ENCODE peak calls at places on chromosomes 2 and 18, in six cellular contexts. K, M, S, Q, Y and V are unnamed samples.

GRCh38 chr2:11058129-11058528 is 97.1 kb upstream of the SLC66A3 start:
- DNase-seq in Y (no peak), S (no peak), M (no peak), Q (peak), K (no peak), V (no peak)

GRCh38 chr2:55425449-55425848 is 5.8 kb upstream of the CCDC88A start:
- DNase-seq in S (no peak), K (no peak), M (no peak), Q (no peak), Y (peak), V (no peak)

GRCh38 chr2:164597988-164598387 is 23.3 kb downstream of the GRB14 start:
- DNase-seq in M (no peak), Y (peak), K (no peak), S (no peak), Q (no peak), V (no peak)

GRCh38 chr18:433297-433696 is 67.2 kb downstream of the COLEC12 start:
- DNase-seq in M (no peak), Y (no peak), S (no peak), K (no peak), Q (no peak), V (no peak)

GRCh38 chr2:43226558-43226954 is at the start of gene ZFP36L2:
- DNase-seq in K (peak), Q (peak), Y (peak), S (peak), M (peak), V (peak)

GRCh38 chr2:48714240-48714639 is 41.3 kb downstream of the LHCGR start:
- DNase-seq in M (no peak), Q (no peak), K (no peak), Y (no peak), S (no peak), V (no peak)

GRCh38 chr2:226351711-226352110 is 447.9 kb downstream of the IRS1 start:
- DNase-seq in K (no peak), M (no peak), Q (no peak), Y (no peak), S (no peak), V (no peak)

GRCh38 chr2:212902421-212902820 is 249.0 kb downstream of the IKZF2 start:
- DNase-seq in M (no peak), K (no peak), S (no peak), Q (no peak), Y (no peak), V (no peak)

GRCh38 chr2:33215983-33216382 is 260.5 kb upstream of the RASGRP3 start:
- DNase-seq in Q (no peak), M (no peak), Y (no peak), K (no peak), S (no peak), V (no peak)

GRCh38 chr2:140586379-140586778 is 1544.4 kb downstream of the LRP1B start:
- DNase-seq in Y (peak), M (no peak), K (peak), S (no peak), Q (peak), V (no peak)

GRCh38 chr2:223010641-223011040 is 41.3 kb upstream of the KCNE4 start:
- DNase-seq in M (no peak), Q (no peak), S (no peak), Y (no peak), K (no peak), V (no peak)

GRCh38 chr2:239803764-239804111 is 221.4 kb downstream of the NDUFA10 start:
- DNase-seq in K (no peak), Q (no peak), Y (no peak), S (no peak), M (no peak), V (no peak)

GRCh38 chr18:51848702-51849101 is 491.3 kb upstream of the DCC start:
- DNase-seq in Y (no peak), M (no peak), S (no peak), K (no peak), Q (no peak), V (no peak)

GRCh38 chr2:69163109-69163508 is 150.1 kb downstream of the ANTXR1 start:
- DNase-seq in Y (peak), Q (no peak), M (peak), K (peak), S (no peak), V (no peak)

GRCh38 chr18:13565228-13565627 is 161.1 kb downstream of the FAM210A start:
- DNase-seq in K (no peak), Y (no peak), S (peak), M (peak), Q (no peak), V (no peak)

GRCh38 chr2:159201321-159202063 is 85.0 kb downstream of the WDSUB1 start:
- DNase-seq in S (no peak), Q (no peak), K (no peak), M (no peak), Y (no peak), V (peak)

GRCh38 chr2:181774601-181775179 is 94.4 kb upstream of the NEUROD1 start:
- DNase-seq in S (no peak), Q (no peak), K (no peak), M (no peak), Y (no peak), V (no peak)

GRCh38 chr2:197710424-197711042 is 5.4 kb downstream of the MARS2 start:
- DNase-seq in Q (no peak), M (no peak), Y (no peak), K (no peak), S (no peak), V (peak)

GRCh38 chr18:57561728-57562423 is 24.6 kb downstream of the FECH start:
- DNase-seq in Y (peak), M (no peak), K (peak), Q (peak), S (no peak), V (no peak)

GRCh38 chr18:55334875-55335274 is 253.1 kb downstream of the TCF4 start:
- DNase-seq in Q (no peak), M (no peak), K (no peak), S (no peak), Y (no peak), V (no peak)

GRCh38 chr2:65661980-65662653 is 229.7 kb upstream of the SPRED2 start:
- DNase-seq in K (no peak), S (no peak), Y (no peak), M (no peak), Q (no peak), V (no peak)

GRCh38 chr2:203209538-203209937 is 29.3 kb upstream of the CYP20A1 start:
- DNase-seq in K (no peak), Q (no peak), Y (no peak), M (no peak), S (no peak), V (no peak)

GRCh38 chr18:57208056-57208455 is 61.2 kb downstream of the BOD1L2 start:
- DNase-seq in M (no peak), S (peak), Y (no peak), K (no peak), Q (no peak), V (no peak)

GRCh38 chr2:100422320-100422719 is 4.9 kb upstream of the CHST10 start:
- DNase-seq in M (no peak), S (no peak), Y (peak), Q (no peak), K (peak), V (no peak)

GRCh38 chr2:174078275-174078674 is 113.1 kb upstream of the SP3 start:
- DNase-seq in Q (no peak), Y (no peak), K (no peak), M (no peak), S (no peak), V (no peak)

GRCh38 chr2:7262608-7263228 is 345.5 kb downstream of the RNF144A start:
- DNase-seq in K (no peak), Q (no peak), M (no peak), Y (no peak), S (no peak), V (no peak)

GRCh38 chr2:145383961-145384360 is 864.0 kb upstream of the ZEB2 start:
- DNase-seq in K (no peak), M (no peak), S (no peak), Q (no peak), Y (no peak), V (no peak)

GRCh38 chr2:169715379-169716228 is 18.0 kb upstream of the KLHL23 start:
- DNase-seq in M (no peak), Q (no peak), S (no peak), K (no peak), Y (peak), V (no peak)

DNA sequence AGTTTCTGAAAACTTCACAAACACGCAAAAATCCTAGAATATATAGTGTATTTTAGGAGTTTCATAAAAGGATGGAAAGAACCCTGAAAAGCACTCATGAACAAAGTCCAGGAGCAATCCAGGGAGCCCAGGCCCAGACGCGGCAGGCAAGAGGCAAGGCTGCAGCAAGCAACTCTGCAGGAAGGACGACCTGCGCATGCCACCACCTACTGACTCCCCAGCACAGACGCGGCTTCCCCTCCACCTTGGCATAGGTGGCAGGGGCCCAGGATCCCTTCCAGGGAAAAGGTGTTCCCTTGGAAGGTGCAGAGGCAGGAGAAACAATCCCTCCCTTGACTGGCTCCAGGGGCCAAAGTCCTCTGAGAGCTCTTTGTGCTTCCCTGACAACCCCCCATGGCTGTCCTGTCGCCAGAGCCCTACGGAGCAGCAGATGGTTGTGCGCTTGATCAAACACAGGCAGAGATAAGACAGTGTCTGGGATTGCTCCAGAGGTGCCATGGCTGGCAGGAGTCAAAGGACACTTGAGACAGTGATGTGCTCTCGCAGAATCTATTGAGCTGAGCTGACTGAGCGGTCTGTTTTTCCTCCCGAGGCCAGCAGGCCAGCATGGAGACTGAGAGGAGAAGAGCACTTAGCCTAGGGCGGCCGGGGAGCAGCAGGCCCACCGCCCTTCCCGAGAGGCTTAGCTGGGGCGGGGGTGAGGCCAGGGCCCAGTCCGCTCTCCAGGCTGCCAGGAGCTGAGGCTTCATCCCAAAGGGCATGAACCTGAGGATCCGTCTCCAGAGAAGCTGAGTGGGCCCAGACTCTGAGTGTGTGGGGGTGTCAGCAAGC is 10.8 kb upstream of the AMER3 start:
- DNase-seq in M (no peak), S (peak), Y (no peak), K (no peak), Q (peak), V (no peak)
- TF ChIP-seq POLR2AphosphoS5 in M (no peak), S (no peak), Y (no peak), K (no peak), Q (no peak), V (no peak)

GRCh38 chr2:107740300-107740699 is 86.4 kb upstream of the RGPD4 start:
- DNase-seq in K (no peak), Y (no peak), M (no peak), Q (no peak), S (no peak), V (no peak)

GRCh38 chr2:107742460-107743027 is 84.1 kb upstream of the RGPD4 start:
- DNase-seq in S (no peak), Q (no peak), M (no peak), Y (no peak), K (no peak), V (no peak)

GRCh38 chr2:107747964-107748583 is 78.6 kb upstream of the RGPD4 start:
- DNase-seq in M (no peak), Y (no peak), Q (no peak), K (no peak), S (peak), V (no peak)

GRCh38 chr2:107745100-107745499 is 81.6 kb upstream of the RGPD4 start:
- DNase-seq in Y (no peak), Q (no peak), S (no peak), M (no peak), K (no peak), V (no peak)

GRCh38 chr2:107743274-107743673 is 83.4 kb upstream of the RGPD4 start:
- DNase-seq in K (no peak), S (no peak), M (no peak), Q (no peak), Y (no peak), V (no peak)
- TF ChIP-seq POLR2A in K (no peak), S (no peak), M (no peak), Q (no peak), Y (no peak), V (no peak)

GRCh38 chr2:230754200-230754599 is 41.6 kb downstream of the CAB39 start:
- DNase-seq in K (no peak), Y (no peak), Q (no peak), S (no peak), M (no peak), V (no peak)
- TF ChIP-seq POLR2AphosphoS5 in K (no peak), Y (no peak), Q (no peak), S (no peak), M (no peak), V (no peak)

DNA sequence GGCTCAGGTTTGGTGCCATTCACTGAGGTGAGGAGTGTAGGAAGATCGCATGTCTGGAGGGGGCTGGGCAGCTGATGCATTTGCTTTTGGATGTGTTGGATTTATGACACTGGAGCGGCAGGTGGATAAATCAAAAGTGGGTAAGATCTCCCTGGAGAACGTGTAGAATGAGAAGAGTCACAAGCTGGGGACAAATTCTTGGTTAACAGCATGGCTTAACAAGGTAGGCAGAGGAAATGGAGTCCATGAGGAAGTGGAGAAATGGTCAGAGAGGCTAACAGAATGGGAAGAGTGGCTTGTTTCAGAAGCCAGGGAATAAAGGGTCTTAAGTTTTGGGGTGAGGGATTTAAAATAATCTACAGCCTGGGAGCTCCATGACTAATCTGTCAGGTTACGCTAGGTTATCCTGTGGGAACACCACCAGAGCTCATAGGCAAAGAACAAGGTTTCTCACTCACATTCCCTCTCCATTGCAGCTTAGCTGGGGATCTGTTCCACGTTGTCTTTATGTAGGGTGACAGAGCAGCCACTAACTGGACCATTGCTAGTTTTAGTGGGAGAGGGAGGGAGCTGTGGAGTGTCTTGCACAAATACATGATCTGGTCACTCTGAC is 12.8 kb downstream of the TSN start:
- DNase-seq in K (no peak), Y (no peak), S (no peak), M (no peak), Q (no peak), V (no peak)
- TF ChIP-seq POLR2A in K (no peak), Y (no peak), S (no peak), M (no peak), Q (peak), V (no peak)

DNA sequence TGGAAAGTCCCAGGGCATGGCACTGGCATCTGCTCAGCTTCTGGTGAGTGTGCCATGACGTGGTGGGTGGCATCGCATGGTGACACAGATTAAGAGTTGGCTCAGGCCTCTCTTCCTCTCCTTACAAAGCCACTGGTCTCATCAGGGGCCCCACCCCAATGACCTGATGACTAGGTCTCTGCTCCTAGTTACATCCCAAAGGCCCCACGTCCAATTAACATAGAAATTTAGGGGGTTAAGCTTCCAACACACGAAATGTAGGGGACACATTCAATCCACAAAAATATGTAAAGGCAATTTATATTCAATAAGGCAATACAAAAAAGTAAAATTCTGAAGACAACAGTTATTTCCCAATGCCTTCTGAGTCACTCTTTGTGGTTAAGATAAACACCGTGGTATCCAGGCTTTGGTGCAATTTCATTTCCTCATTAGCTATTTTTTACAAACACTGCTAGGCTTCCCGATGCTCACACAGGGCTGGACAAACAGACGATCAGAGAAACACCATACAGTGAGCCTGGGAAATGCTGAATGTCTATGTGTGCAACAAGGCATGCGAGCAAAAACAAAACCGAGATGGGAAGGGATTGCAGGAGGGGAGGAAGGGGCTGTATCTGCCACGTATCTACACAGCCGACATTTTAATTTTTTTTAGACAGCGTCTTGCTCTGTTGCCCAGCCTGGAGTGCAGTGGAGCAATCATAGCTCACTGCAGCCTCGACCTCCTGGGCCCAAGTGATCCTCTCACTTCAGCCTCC is 67.2 kb downstream of the MBP start:
- DNase-seq in Q (no peak), M (peak), Y (peak), K (peak), S (no peak), V (no peak)
- TF ChIP-seq POLR2AphosphoS5 in Q (no peak), M (no peak), Y (no peak), K (no peak), S (peak), V (no peak)